ENCODE peak calls at places on chromosomes 11 and 22, in five cellular contexts. C is A549, L is H1, P is tibial nerve, K is stomach. Z is an unnamed sample.

GRCh38 chr11:86592659-86593451 is 79.6 kb downstream of the ME3 start:
- DNase-seq in L (no peak), P (no peak), C (peak; percentile 97), K (peak; percentile 75), Z (peak; percentile 44)

GRCh38 chr22:18114495-18114894 is 3.9 kb downstream of the TUBA8 start:
- DNase-seq in L (no peak), K (no peak), P (no peak), C (no peak), Z (no peak)

GRCh38 chr11:93639548-93639947 is 21.9 kb upstream of the CEP295 start:
- DNase-seq in P (no peak), L (no peak), K (no peak), C (no peak), Z (no peak)

GRCh38 chr11:1310772-1311468 is 1.5 kb upstream of the TOLLIP start:
- DNase-seq in P (no peak), K (no peak), L (no peak), C (no peak), Z (no peak)

GRCh38 chr11:128336203-128336602 is 251.2 kb downstream of the ETS1 start:
- DNase-seq in L (no peak), P (peak; percentile 20), C (peak; percentile 41), K (peak; percentile 39), Z (peak; percentile 38)

GRCh38 chr22:46036558-46037408 is 59.8 kb upstream of the WNT7B start:
- DNase-seq in L (no peak), C (peak; percentile 69), P (no peak), K (peak; percentile 58), Z (peak; percentile 60)

GRCh38 chr11:63762662-63763505 is 5.7 kb downstream of the ZFTA start:
- DNase-seq in P (no peak), K (peak; percentile 54), C (no peak), L (no peak), Z (peak; percentile 67)

GRCh38 chr11:8792636-8793035 is 110.0 kb downstream of the RPL27A start:
- DNase-seq in L (no peak), C (no peak), K (no peak), P (no peak), Z (no peak)

GRCh38 chr11:77136074-77136473 is 8.0 kb downstream of the MYO7A start:
- DNase-seq in K (no peak), C (no peak), L (no peak), P (no peak), Z (no peak)

DNA sequence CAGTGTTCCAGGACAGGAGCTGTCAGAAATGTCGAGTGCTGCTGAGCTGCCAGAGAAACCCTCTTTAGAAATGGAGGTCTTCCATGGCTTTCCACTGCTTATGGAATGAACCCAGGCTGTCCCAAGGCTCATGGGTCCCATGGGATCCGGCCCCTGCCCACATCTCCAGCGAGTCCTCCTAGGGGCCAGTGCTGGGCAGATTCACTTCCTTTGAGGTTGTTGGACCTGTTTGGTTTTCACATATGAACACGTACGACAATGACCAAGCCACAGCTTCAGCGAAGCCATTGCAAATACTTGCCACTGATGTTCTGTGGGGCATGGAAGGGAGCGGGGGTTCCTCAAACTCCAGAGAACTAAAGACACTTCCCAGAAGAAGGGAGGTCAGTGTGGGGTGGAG is 483.3 kb downstream of the TBC1D22A start:
- DNase-seq in K (no peak), C (no peak), L (no peak), P (no peak), Z (no peak)
- H3K27ac ChIP-seq in K (no peak overlapping the region), C (no peak overlapping the region), L (no peak overlapping the region), P (no peak overlapping the region), Z (no peak overlapping the region)

GRCh38 chr11:33700425-33701271 is at the start of gene C11orf91:
- DNase-seq in P (peak; percentile 94), K (peak; percentile 97), C (peak; percentile 93), L (peak; percentile 82), Z (peak; percentile 99)

GRCh38 chr11:33703771-33704170 is 3.1 kb upstream of the C11orf91 start:
- DNase-seq in P (no peak), K (peak; percentile 49), L (no peak), C (peak; percentile 44), Z (no peak)

GRCh38 chr11:33701302-33701701 is 676 bp upstream of the C11orf91 start:
- DNase-seq in C (no peak), L (no peak), K (no peak), P (no peak), Z (no peak)

GRCh38 chr11:33703234-33703633 is 2.6 kb upstream of the C11orf91 start:
- DNase-seq in K (no peak), L (no peak), P (no peak), C (peak; percentile 45), Z (no peak)

DNA sequence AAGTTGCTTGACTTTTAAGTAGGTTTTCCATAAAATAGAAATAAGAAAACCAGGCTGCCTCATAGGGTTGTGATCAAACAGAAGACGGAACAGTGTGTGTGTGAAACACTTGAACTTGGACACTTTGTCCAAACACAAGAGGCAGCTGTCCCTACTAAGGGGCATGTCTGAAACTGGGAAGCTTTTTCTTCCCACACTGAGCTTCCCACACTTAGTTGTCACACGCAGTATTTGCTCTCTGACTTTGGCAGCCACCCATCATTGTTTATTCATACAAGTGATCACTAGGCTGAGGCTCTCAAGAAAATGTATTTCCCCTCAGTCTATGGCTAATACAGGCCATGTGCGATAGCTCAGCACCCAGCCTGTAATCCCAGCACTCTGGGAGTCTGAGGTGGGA is 1.2 kb upstream of the C11orf91 start:
- DNase-seq in K (peak; percentile 39), C (peak; percentile 69), P (no peak), L (no peak), Z (no peak)
- TF ChIP-seq POLR2A in K (no peak), C (no peak), P (peak; percentile 38), L (no peak), Z (no peak)

GRCh38 chr11:100232006-100232405 is 455.1 kb upstream of the ARHGAP42 start:
- DNase-seq in P (no peak), L (no peak), K (no peak), C (no peak), Z (no peak)

GRCh38 chr11:100240051-100240450 is 447.0 kb upstream of the ARHGAP42 start:
- DNase-seq in L (no peak), K (no peak), P (no peak), C (no peak), Z (no peak)

DNA sequence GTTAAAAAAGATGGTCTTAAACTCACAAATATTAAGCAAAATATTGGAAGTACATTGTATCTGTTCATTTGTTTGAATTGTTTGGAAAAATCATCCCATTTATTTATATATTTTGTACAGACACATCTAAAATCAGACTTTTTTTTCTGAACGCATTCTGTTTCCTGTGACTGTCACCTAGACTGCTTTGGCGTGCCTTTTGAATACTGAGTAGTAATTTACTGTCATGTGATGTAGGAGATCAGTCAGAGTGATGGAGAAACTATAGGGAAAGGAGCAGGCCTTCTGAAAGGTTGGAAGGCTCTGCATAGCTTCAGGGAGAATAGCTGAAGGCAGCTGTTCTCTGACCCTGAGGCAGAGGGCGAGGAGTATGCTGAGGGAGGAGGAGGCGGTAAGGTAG is 452.0 kb upstream of the ARHGAP42 start:
- DNase-seq in P (no peak), L (no peak), C (no peak), K (no peak), Z (no peak)
- TF ChIP-seq EP300 in P (no peak), L (no peak), C (no peak), K (no peak), Z (no peak)

GRCh38 chr11:12260731-12261521 is 116.4 kb upstream of the PARVA start:
- DNase-seq in K (no peak), C (no peak), P (no peak), L (no peak), Z (no peak)
- H3K27ac ChIP-seq in K (no peak overlapping the region), C (no peak overlapping the region), P (no peak overlapping the region), L (no peak overlapping the region), Z (no peak overlapping the region)

GRCh38 chr22:19748991-19749665 is 11.4 kb upstream of the TBX1 start:
- DNase-seq in L (no peak), P (no peak), C (no peak), K (no peak), Z (no peak)
- TF ChIP-seq POLR2A in L (no peak), P (no peak), C (no peak), K (no peak), Z (no peak)